ENCODE peak calls at places on chromosomes 11 and 22, in four cellular contexts. P is MM.1S, E is HCT116, X is SK-N-SH. O is an unnamed sample. For H3K9me2, the result is how much of the 10 kb centered on the place peaks cover.

GRCh38 chr11:95547974-95548373 is 241.6 kb downstream of the FAM76B start:
- DNase-seq in E (no peak), P (no peak), X (no peak), O (no peak)

GRCh38 chr22:37255558-37256006 is 11.5 kb upstream of the RAC2 start:
- DNase-seq in P (no peak), E (no peak), X (no peak), O (no peak)

GRCh38 chr11:19316434-19316833 is 75.7 kb upstream of the E2F8 start:
- DNase-seq in P (no peak), X (no peak), E (no peak), O (no peak)

GRCh38 chr22:46131151-46131587 is 19.2 kb upstream of the PPARA start:
- DNase-seq in X (peak), P (no peak), E (no peak), O (no peak)

GRCh38 chr11:27991731-27992130 is 116.2 kb downstream of the KIF18A start:
- DNase-seq in P (no peak), E (no peak), X (no peak), O (no peak)

GRCh38 chr11:128802358-128802981 is 64.6 kb downstream of the KCNJ1 start:
- DNase-seq in E (peak), P (no peak), X (peak), O (peak)

GRCh38 chr22:19514831-19515565 is 9.2 kb downstream of the CLDN5 start:
- DNase-seq in X (no peak), P (no peak), E (no peak), O (no peak)

GRCh38 chr11:78253797-78254196 is 65.1 kb downstream of the USP35 start:
- DNase-seq in P (no peak), E (no peak), X (no peak), O (peak)

GRCh38 chr11:345179-345578 is 24.1 kb upstream of the B4GALNT4 start:
- DNase-seq in X (no peak), E (no peak), P (no peak), O (no peak)

DNA sequence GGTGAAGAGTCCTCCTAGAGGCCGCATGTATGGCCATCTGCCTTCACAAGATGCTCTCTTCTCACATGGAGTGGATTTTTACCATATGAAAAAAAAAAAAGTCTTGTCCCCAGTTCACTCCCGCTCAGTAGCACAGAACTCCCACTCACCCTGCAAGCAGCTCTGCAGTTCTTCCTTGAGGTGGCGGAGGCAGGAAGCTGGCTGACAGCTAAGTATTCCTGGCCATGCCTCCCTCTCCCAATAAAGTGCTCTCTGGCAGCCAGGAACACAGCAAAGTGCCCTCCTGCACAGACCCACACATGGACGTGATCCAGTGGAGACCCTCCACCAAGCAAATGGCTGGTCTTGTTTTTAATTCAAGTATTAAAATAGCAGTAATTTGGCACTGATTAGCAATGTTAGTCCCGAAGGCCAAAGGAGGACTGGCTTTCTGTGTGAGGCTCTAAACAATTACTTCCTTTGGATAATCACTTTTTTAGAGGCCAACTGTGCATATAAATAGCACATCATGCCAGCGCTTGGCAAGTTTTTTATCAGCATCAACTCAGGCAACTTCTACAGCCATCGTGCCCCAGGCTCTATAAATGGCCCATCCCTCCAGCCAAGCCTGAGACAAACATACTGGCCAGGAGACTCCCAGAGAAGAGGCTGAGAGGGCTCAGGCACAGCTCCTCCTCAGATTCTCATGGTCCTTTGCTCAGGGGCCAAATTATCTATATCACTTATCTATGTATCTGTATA is 413.6 kb downstream of the OPCML start:
- DNase-seq in X (no peak), E (no peak), P (no peak), O (no peak)
- H3K9me2 ChIP-seq in X (under half), E (under half), P (under half), O (under half)

DNA sequence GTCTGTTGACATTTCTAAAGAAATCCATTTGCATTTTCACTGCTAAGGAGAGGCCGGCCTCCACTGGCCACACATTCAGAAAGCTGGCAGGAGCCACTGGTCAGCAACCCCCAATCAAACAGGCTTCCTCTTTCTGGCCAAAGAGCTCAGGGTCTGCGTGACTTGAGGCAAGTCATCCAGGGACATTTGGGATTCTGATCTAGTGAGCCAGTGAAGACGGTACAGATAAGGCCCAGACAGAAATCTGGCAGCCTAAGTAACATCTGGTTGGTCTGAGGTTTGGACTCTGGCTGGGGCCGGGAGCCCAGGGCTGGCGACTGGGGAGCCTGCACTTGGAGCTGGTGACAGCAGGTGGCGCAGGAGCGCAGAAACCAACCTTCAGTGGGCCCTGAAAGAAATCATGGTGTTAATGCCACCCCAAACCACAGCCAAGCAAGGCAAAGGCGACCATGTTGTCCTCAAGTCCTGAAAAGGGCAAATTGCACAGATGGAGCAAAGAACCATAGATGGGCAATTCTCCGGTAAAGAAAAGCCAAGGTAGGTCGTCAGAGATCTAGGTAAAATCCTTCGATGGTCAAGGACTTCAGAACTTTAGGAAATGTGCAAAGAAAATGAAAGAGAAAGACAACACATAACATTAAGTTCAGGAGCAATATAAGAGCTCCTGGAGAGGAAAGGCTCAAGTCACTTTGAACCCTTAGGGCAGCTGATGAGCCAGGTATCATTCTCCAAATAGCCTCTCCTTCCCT is 99.4 kb upstream of the BLID start:
- DNase-seq in X (peak), E (peak), P (peak), O (peak)
- H3K9ac ChIP-seq in X (no peak), E (peak), P (no peak), O (no peak)

GRCh38 chr11:119044708-119045107 is 12.3 kb downstream of the HYOU1 start:
- DNase-seq in X (peak), P (no peak), E (no peak), O (no peak)
- TF ChIP-seq CTCF in X (peak), P (no peak), E (no peak), O (no peak)

DNA sequence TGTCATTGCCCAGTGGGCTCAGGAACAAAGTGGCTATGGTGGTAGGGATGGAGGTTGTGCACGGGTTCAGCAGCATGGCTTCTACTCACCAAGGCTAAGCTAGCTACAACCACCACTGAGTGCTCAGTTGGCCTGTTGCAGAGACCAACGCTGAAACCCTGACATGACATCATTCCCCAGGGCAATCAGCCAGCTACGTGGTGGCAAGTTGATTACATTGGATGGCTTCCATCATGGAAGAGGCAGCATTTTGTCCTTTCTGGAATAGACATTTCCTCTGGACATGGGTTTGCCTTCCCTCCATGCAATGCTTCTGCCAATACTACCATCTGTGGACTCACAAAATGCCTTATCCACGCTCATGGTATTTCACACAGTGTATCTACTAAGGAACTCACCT is 634.3 kb downstream of the OPCML start:
- DNase-seq in E (no peak), X (no peak), P (no peak), O (no peak)
- H3K9me2 ChIP-seq in E (under half), X (under half), P (under half), O (under half)

DNA sequence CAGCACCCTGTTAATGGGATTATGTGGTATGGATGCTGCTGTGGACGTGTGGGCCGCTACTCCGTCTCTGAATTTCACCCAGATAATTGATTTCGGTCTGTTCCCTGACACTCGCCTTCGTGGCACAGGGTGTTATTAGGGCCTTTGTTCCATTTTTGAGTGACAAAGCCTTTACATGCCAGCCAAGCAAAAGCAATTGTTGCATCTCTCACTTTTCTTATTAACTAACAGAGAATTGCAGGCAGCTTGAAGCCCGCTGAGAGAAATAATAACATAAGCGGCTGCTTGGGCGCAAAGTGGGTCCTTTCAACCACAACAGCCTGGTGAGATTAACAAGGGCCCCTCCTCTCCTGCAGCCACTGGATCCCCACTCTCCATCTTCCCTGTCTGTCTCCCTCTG is 449.4 kb downstream of the NTM start:
- DNase-seq in P (no peak), E (no peak), X (no peak), O (no peak)
- H3K9ac ChIP-seq in P (no peak), E (no peak), X (no peak), O (no peak)

GRCh38 chr11:116736763-116737162 is 36.0 kb downstream of the BUD13 start:
- DNase-seq in P (no peak), X (no peak), E (peak), O (peak)

GRCh38 chr11:116742104-116742503 is 30.7 kb downstream of the BUD13 start:
- DNase-seq in E (no peak), P (no peak), X (no peak), O (no peak)

GRCh38 chr11:116738975-116739374 is 33.8 kb downstream of the BUD13 start:
- DNase-seq in P (no peak), X (no peak), E (no peak), O (no peak)

GRCh38 chr11:116740741-116741140 is 32.0 kb downstream of the BUD13 start:
- DNase-seq in P (no peak), E (no peak), X (no peak), O (no peak)
- TF ChIP-seq CTCF in P (no peak), E (no peak), X (no peak), O (no peak)

GRCh38 chr11:127674754-127675153 is 674.2 kb upstream of the KIRREL3 start:
- DNase-seq in X (no peak), P (no peak), E (no peak), O (no peak)
- H3K9me2 ChIP-seq in X (under half), P (under half), E (under half), O (under half)

DNA sequence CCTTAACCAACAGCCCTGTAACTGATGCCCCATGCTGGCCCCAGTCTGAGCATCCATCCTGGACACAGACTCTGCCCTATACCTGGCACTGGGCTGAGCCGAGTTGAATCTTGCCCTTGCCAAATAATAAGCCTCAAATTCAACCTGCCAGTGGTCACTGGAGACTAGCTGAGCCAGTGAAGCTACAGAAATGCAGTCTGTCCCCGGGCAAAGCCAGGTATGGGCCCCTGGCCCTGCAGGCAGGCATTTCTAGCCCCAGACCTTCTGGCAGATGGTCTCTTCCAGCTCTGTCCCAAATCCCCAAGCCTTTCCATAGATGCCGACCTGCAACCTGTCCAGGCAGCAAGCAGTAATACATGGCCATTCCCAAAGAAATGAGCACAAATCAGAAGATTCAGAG is 4.7 kb downstream of the CLPB start:
- DNase-seq in P (no peak), X (no peak), E (no peak), O (no peak)
- H3K9ac ChIP-seq in P (no peak), X (no peak), E (no peak), O (no peak)

O was measured in PC-3.